ENCODE peak calls at places on chromosomes 2 and 18, in four cellular contexts. M is right cardiac atrium; A is AG08396; U is activated T-helper 9 cell treated with anti-CD3 and anti-CD28 coated beads, Interleukin-2, amount 50 U/mL, for 16 hours. T is an unnamed sample.

GRCh38 chr18:61502472-61502871 is 169.2 kb downstream of the CDH20 start:
- DNase-seq in M (no peak), A (peak), U (no peak), T (no peak)

GRCh38 chr2:233693963-233694362 is 1.3 kb downstream of the UGT1A6 start:
- DNase-seq in M (no peak), A (no peak), U (no peak), T (no peak)

GRCh38 chr2:63788070-63788469 is 53.6 kb upstream of the UGP2 start:
- DNase-seq in M (no peak), A (no peak), U (no peak), T (no peak)

GRCh38 chr2:28547223-28547860 is 51.5 kb downstream of the PLB1 start:
- DNase-seq in M (no peak), A (no peak), U (no peak), T (no peak)

GRCh38 chr2:141723834-141724233 is 407.0 kb downstream of the LRP1B start:
- DNase-seq in M (no peak), A (no peak), U (no peak), T (no peak)

GRCh38 chr2:236089271-236090026 is 78.7 kb downstream of the GBX2 start:
- DNase-seq in M (no peak), A (no peak), U (no peak), T (no peak)

GRCh38 chr2:187050409-187050998 is 201.5 kb upstream of the ZSWIM2 start:
- DNase-seq in M (no peak), A (no peak), U (no peak), T (no peak)

GRCh38 chr18:12990128-12990485 is 1.1 kb upstream of the CEP192 start:
- DNase-seq in M (no peak), A (no peak), U (peak), T (no peak)

GRCh38 chr2:53473236-53473635 is 294.4 kb upstream of the CHAC2 start:
- DNase-seq in M (peak), A (no peak), U (no peak), T (peak)

GRCh38 chr2:97699765-97700444 is 13.5 kb upstream of the ZAP70 start:
- DNase-seq in M (no peak), A (peak), U (no peak), T (peak)

GRCh38 chr2:10052216-10052615 is 8.9 kb downstream of the KLF11 start:
- DNase-seq in M (no peak), A (no peak), U (no peak), T (no peak)

GRCh38 chr2:128563348-128563687 is 244.7 kb upstream of the HS6ST1 start:
- DNase-seq in M (peak), A (peak), U (no peak), T (peak)

GRCh38 chr2:5846881-5847280 is 154.7 kb downstream of the SOX11 start:
- DNase-seq in M (no peak), A (no peak), U (no peak), T (no peak)

T was measured in thyroid gland.